ENCODE peak calls at places on chromosomes 13 and 19, in four cellular contexts. O, W, I and A are unnamed samples.

GRCh38 chr13:112959206-112959605 is 9.8 kb upstream of the MCF2L start:
- DNase-seq in O (no peak), W (no peak), I (no peak), A (no peak)

GRCh38 chr19:9865732-9866627 is 30.9 kb downstream of the PIN1 start:
- DNase-seq in O (no peak), W (no peak), I (peak; percentile 27), A (peak; percentile 34)

GRCh38 chr13:99626461-99627082 is 125.3 kb downstream of the TM9SF2 start:
- DNase-seq in O (no peak), W (no peak), I (no peak), A (no peak)

GRCh38 chr13:59182241-59182640 is 981.5 kb downstream of the DIAPH3 start:
- DNase-seq in O (no peak), W (no peak), I (no peak), A (no peak)

GRCh38 chr13:42364613-42365000 is 92.7 kb downstream of the AKAP11 start:
- DNase-seq in O (no peak), W (no peak), I (no peak), A (no peak)

GRCh38 chr19:21463449-21464105 is 41.8 kb upstream of the ZNF429 start:
- DNase-seq in O (no peak), W (peak; percentile 94), I (no peak), A (no peak)

GRCh38 chr13:40563350-40564125 is 102.9 kb downstream of the FOXO1 start:
- DNase-seq in O (no peak), W (no peak), I (no peak), A (no peak)

GRCh38 chr13:87669379-87669978 is 1.7 kb upstream of the SLITRK5 start:
- DNase-seq in O (no peak), W (peak; percentile 52), I (no peak), A (no peak)

GRCh38 chr19:3045885-3046603 is 16.3 kb downstream of the TLE5 start:
- DNase-seq in O (no peak), W (no peak), I (no peak), A (no peak)

GRCh38 chr19:31943778-31944177 is 401.6 kb upstream of the ZNF507 start:
- DNase-seq in O (no peak), W (no peak), I (no peak), A (no peak)

GRCh38 chr13:29507356-29507755 is 88.1 kb downstream of the SLC7A1 start:
- DNase-seq in O (no peak), W (no peak), I (no peak), A (no peak)

GRCh38 chr19:42135836-42136235 is 3.6 kb upstream of the POU2F2 start:
- DNase-seq in O (no peak), W (no peak), I (no peak), A (no peak)

GRCh38 chr13:28442872-28443271 is 52.1 kb downstream of the FLT1 start:
- DNase-seq in O (no peak), W (no peak), I (no peak), A (no peak)

GRCh38 chr13:86446311-86446710 is 647.1 kb upstream of the SLITRK6 start:
- DNase-seq in O (no peak), W (no peak), I (no peak), A (no peak)

GRCh38 chr19:53511933-53512374 is 26.0 kb upstream of the ZNF331 start:
- DNase-seq in O (no peak), W (peak; percentile 63), I (peak; percentile 24), A (peak; percentile 41)

GRCh38 chr19:4456566-4456842 is 1.1 kb downstream of the UBXN6 start:
- DNase-seq in O (no peak), W (no peak), I (no peak), A (no peak)

GRCh38 chr19:19820774-19821315 is 705 bp downstream of the ZNF506 start:
- DNase-seq in O (no peak), W (no peak), I (no peak), A (no peak)

GRCh38 chr13:48733739-48734329 is 80.1 kb downstream of the CYSLTR2 start:
- DNase-seq in O (no peak), W (no peak), I (no peak), A (no peak)

GRCh38 chr13:23679214-23679613 is 109.0 kb downstream of the TNFRSF19 start:
- DNase-seq in O (no peak), W (no peak), I (no peak), A (no peak)

GRCh38 chr13:99629641-99630040 is 128.4 kb downstream of the TM9SF2 start:
- DNase-seq in O (no peak), W (no peak), I (no peak), A (no peak)

GRCh38 chr13:49976314-49977258 is 20.3 kb upstream of the TRIM13 start:
- DNase-seq in O (no peak), W (peak; percentile 89), I (peak; percentile 61), A (peak; percentile 82)

GRCh38 chr13:19573072-19573716 is 11.9 kb upstream of the TPTE2 start:
- DNase-seq in O (no peak), W (no peak), I (no peak), A (no peak)

GRCh38 chr13:38947049-38947448 is 43.6 kb downstream of the STOML3 start:
- DNase-seq in O (no peak), W (no peak), I (no peak), A (no peak)

GRCh38 chr19:19171821-19172532 is 1.9 kb upstream of the MEF2B start:
- DNase-seq in O (no peak), W (no peak), I (no peak), A (no peak)

GRCh38 chr19:50962245-50962644 is 7.1 kb downstream of the KLK6 start:
- DNase-seq in O (no peak), W (no peak), I (no peak), A (no peak)

GRCh38 chr13:32881074-32881791 is 135.0 kb upstream of the KL start:
- DNase-seq in O (no peak), W (no peak), I (no peak), A (no peak)

GRCh38 chr13:48586591-48587103 is 53.8 kb upstream of the RCBTB2 start:
- DNase-seq in O (no peak), W (no peak), I (no peak), A (no peak)

GRCh38 chr13:45879666-45880065 is 28.1 kb upstream of the SIAH3 start:
- DNase-seq in O (no peak), W (no peak), I (no peak), A (peak; percentile 5)

GRCh38 chr19:10335149-10336053 is 2.1 kb upstream of the RAVER1 start:
- DNase-seq in O (no peak), W (no peak), I (no peak), A (no peak)

GRCh38 chr13:44280461-44280860 is 93.2 kb upstream of the SERP2 start:
- DNase-seq in O (no peak), W (no peak), I (no peak), A (no peak)

GRCh38 chr13:63540042-63540441 is 2124.4 kb upstream of the PCDH20 start:
- DNase-seq in O (no peak), W (no peak), I (no peak), A (no peak)

GRCh38 chr13:33615436-33615835 is 202.5 kb upstream of the RFC3 start:
- DNase-seq in O (no peak), W (no peak), I (no peak), A (no peak)

GRCh38 chr13:75299913-75300862 is 181.8 kb downstream of the TBC1D4 start:
- DNase-seq in O (no peak), W (no peak), I (no peak), A (no peak)

GRCh38 chr19:30371960-30372824 is at the start of gene ZNF536:
- DNase-seq in O (no peak), W (no peak), I (no peak), A (no peak)

GRCh38 chr13:99865420-99865930 is 106.1 kb downstream of the ZIC5 start:
- DNase-seq in O (no peak), W (no peak), I (no peak), A (no peak)